ENCODE peak calls at places on chromosome 4, in five cellular contexts. N, B, R, Z and U are unnamed samples.

GRCh38 chr4:6968496-6968895 is 58.9 kb downstream of the TBC1D14 start:
- DNase-seq in N (no peak), Z (no peak), R (no peak), B (no peak), U (no peak)

GRCh38 chr4:180057198-180057821 is 2185.9 kb upstream of the TENM3 start:
- DNase-seq in B (no peak), Z (peak; percentile 1), N (no peak), R (peak; percentile 9), U (no peak)

GRCh38 chr4:152581536-152582160 is 45.8 kb upstream of the FBXW7 start:
- DNase-seq in N (no peak), R (no peak), B (no peak), Z (no peak), U (no peak)

GRCh38 chr4:1205641-1206298 is 33.4 kb upstream of the SPON2 start:
- DNase-seq in Z (no peak), B (no peak), N (no peak), R (no peak), U (no peak)

GRCh38 chr4:125432078-125432477 is 117.3 kb downstream of the FAT4 start:
- DNase-seq in R (no peak), Z (no peak), N (peak; percentile 20), B (no peak), U (no peak)

GRCh38 chr4:140088317-140088967 is 65.5 kb downstream of the MAML3 start:
- DNase-seq in R (no peak), B (no peak), N (peak; percentile 59), Z (no peak), U (no peak)

GRCh38 chr4:1740021-1740545 is 18.8 kb downstream of the TACC3 start:
- DNase-seq in R (no peak), B (no peak), N (no peak), Z (no peak), U (no peak)

GRCh38 chr4:183905593-183906485 is 732 bp downstream of the STOX2 start:
- DNase-seq in N (peak; percentile 37), B (peak; percentile 66), Z (peak; percentile 18), R (peak; percentile 66), U (peak; percentile 54)

GRCh38 chr4:139635966-139636365 is 29.7 kb upstream of the MGST2 start:
- DNase-seq in B (no peak), N (no peak), Z (no peak), R (no peak), U (no peak)

GRCh38 chr4:152460488-152460887 is 75.4 kb downstream of the FBXW7 start:
- DNase-seq in Z (no peak), N (peak; percentile 78), R (no peak), B (no peak), U (no peak)

GRCh38 chr4:86942185-86942666 is 7.4 kb downstream of the AFF1 start:
- DNase-seq in B (no peak), Z (peak; percentile 27), R (no peak), N (peak; percentile 85), U (no peak)

GRCh38 chr4:120918788-120919187 is 3.7 kb downstream of the PRDM5 start:
- DNase-seq in B (no peak), Z (no peak), N (peak; percentile 19), R (peak; percentile 54), U (peak; percentile 24)

GRCh38 chr4:10074767-10075105 is 41.9 kb downstream of the WDR1 start:
- DNase-seq in B (peak; percentile 39), R (peak; percentile 1), Z (peak; percentile 41), N (peak; percentile 70), U (no peak)

DNA sequence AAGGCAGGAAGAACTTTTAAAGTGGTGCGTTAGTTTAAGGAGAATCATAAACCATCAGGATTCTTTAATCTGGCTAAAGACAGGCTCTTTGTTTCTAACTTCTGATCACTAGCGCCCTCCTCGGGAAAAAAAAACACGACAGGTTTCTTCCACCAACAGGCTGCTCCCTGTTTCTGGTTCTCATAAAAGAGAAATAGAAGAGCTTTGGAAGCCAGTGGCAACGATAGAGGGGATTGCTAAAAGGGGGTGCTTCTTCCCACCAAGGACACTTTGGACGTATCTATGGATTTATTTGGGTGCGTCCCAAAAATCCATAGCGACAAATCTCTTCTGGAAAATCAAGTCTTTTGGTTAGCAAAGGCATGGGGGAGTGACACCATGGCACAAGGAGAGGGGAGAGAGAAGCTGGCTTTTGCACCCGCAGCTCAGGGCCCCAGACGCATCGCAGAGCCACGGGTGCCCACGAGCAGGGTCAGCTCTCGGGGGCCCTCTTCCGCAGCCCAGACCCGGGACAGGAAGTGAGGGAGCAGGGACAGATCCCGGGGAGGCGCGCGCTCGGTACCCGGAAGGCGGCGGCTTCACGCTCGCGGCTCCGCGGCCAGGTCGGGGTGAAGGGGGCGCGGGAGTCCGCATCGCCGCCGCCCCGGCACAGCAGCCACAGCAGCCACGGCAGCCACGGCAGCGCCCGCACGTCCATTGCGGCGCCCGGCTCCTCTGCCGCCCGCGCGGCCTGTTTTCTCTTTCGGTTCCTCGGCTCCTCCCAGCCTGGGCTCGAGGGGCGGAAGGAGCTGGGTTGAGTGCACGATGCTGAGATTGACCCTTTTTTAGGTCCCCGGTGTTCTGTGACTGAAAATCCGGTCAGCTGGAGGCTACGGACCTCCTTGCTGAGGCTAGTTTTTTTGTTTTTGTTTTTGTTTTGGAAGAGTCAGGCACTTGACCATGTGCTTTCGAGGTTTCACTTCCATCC is at the start of gene CTSO:
- DNase-seq in Z (peak; percentile 44), R (peak; percentile 80), B (peak; percentile 80), N (peak; percentile 85), U (peak; percentile 84)
- TF ChIP-seq POLR2A in Z (peak; percentile 40), R (peak; percentile 71), B (peak; percentile 87), N (peak; percentile 62), U (no peak)

DNA sequence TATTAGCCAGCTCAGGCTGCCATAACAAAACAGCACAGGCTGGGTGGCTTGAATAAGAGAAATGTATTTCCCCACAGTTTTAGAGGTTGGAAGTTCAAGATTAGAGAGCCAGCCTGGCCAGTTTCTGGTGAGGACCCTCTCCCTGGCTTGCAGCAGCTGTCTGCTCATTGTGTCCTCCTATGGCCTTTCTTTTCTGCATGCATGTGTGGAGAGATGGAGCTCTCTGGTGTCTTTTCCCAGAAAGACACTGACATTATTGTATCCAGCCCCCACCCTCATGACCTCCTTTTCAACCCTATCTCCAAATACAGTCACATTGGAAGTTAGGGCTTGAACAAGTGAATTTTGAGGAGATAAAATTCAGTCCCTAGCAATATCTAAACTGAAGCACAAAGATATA is 263.8 kb upstream of the PABPC4L start:
- DNase-seq in N (no peak), R (no peak), Z (no peak), B (no peak), U (no peak)
- TF ChIP-seq CTCF in N (no peak), R (no peak), Z (no peak), B (no peak), U (no peak)

DNA sequence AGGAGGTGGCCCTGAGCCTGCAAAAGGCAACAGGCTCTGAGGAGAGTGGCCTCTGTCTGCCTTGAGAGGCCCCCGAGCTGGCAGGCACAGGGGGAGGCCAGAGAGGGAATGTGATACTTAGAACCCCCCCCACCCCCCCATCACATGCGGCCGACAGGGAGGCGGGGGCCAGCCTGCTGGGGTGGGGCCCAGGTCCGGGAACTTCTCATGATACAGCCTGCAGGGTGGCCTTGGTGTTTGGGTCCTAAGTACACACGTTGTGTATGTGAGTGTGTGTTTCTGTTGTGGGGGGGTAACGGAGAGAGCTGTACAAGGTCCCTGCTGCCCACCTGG is 19.7 kb downstream of the SH3BP2 start:
- DNase-seq in N (no peak), B (no peak), R (no peak), Z (no peak), U (no peak)
- H3K4me3 ChIP-seq in N (no peak overlapping the region), B (peak overlapping the region; percentile 43), R (no peak overlapping the region), Z (no peak overlapping the region), U (peak overlapping the region; percentile 32)

GRCh38 chr4:82372874-82373815 is 646 bp downstream of the HNRNPD start:
- DNase-seq in N (peak; percentile 57), R (peak; percentile 88), Z (peak; percentile 69), B (peak; percentile 83), U (peak; percentile 88)
- TF ChIP-seq POLR2A in N (peak; percentile 72), R (no peak), Z (no peak), B (no peak), U (no peak)